ENCODE peak calls at places on chromosome 18, in four cellular contexts. One of them, this sample, is unnamed.

GRCh38 chr18:13425357-13426095 is 207.0 kb downstream of the LDLRAD4 start:
- DNase-seq in activated T-helper 1 cell treated with Interleukin-2 at 50 U/mL for 16 hours: no peak
- DNase-seq in Panc1: no peak
- DNase-seq in globus pallidus: no peak
- DNase-seq in this sample: peak

GRCh38 chr18:8208716-8209115 is 400.5 kb upstream of the RAB12 start:
- DNase-seq in activated T-helper 1 cell treated with Interleukin-2 at 50 U/mL for 16 hours: no peak
- DNase-seq in Panc1: no peak
- DNase-seq in globus pallidus: no peak
- DNase-seq in this sample: no peak

GRCh38 chr18:2905802-2906521 is 59.2 kb downstream of the EMILIN2 start:
- DNase-seq in globus pallidus: no peak
- DNase-seq in Panc1: no peak
- DNase-seq in activated T-helper 1 cell treated with Interleukin-2 at 50 U/mL for 16 hours: peak
- DNase-seq in this sample: no peak

GRCh38 chr18:59264651-59265245 is 8.5 kb downstream of the RAX start:
- DNase-seq in Panc1: no peak
- DNase-seq in globus pallidus: no peak
- DNase-seq in activated T-helper 1 cell treated with Interleukin-2 at 50 U/mL for 16 hours: no peak
- DNase-seq in this sample: no peak

GRCh38 chr18:58268849-58269248 is 224.8 kb downstream of the NEDD4L start:
- DNase-seq in globus pallidus: no peak
- DNase-seq in activated T-helper 1 cell treated with Interleukin-2 at 50 U/mL for 16 hours: no peak
- DNase-seq in Panc1: no peak
- DNase-seq in this sample: peak

GRCh38 chr18:21894619-21895367 is 154.2 kb downstream of the MIB1 start:
- DNase-seq in globus pallidus: no peak
- DNase-seq in Panc1: no peak
- DNase-seq in activated T-helper 1 cell treated with Interleukin-2 at 50 U/mL for 16 hours: no peak
- DNase-seq in this sample: no peak

GRCh38 chr18:37383036-37383788 is 182.4 kb downstream of the CELF4 start:
- DNase-seq in Panc1: no peak
- DNase-seq in activated T-helper 1 cell treated with Interleukin-2 at 50 U/mL for 16 hours: no peak
- DNase-seq in globus pallidus: no peak
- DNase-seq in this sample: no peak

GRCh38 chr18:42038936-42039335 is 83.9 kb downstream of the PIK3C3 start:
- DNase-seq in Panc1: no peak
- DNase-seq in globus pallidus: no peak
- DNase-seq in activated T-helper 1 cell treated with Interleukin-2 at 50 U/mL for 16 hours: no peak
- DNase-seq in this sample: no peak

GRCh38 chr18:44696892-44697291 is 16.2 kb downstream of the SETBP1 start:
- DNase-seq in globus pallidus: no peak
- DNase-seq in Panc1: no peak
- DNase-seq in activated T-helper 1 cell treated with Interleukin-2 at 50 U/mL for 16 hours: no peak
- DNase-seq in this sample: no peak

GRCh38 chr18:36672437-36673344 is 156.1 kb downstream of the TPGS2 start:
- DNase-seq in Panc1: no peak
- DNase-seq in activated T-helper 1 cell treated with Interleukin-2 at 50 U/mL for 16 hours: no peak
- DNase-seq in globus pallidus: no peak
- DNase-seq in this sample: peak

GRCh38 chr18:77223653-77224052 is 26.0 kb upstream of the GALR1 start:
- DNase-seq in Panc1: no peak
- DNase-seq in globus pallidus: no peak
- DNase-seq in activated T-helper 1 cell treated with Interleukin-2 at 50 U/mL for 16 hours: no peak
- DNase-seq in this sample: peak

GRCh38 chr18:5309888-5310470 is 14.5 kb upstream of the ZBTB14 start:
- DNase-seq in Panc1: no peak
- DNase-seq in globus pallidus: no peak
- DNase-seq in activated T-helper 1 cell treated with Interleukin-2 at 50 U/mL for 16 hours: no peak
- DNase-seq in this sample: no peak

GRCh38 chr18:23135679-23136325 is 517 bp downstream of the CABLES1 start:
- DNase-seq in globus pallidus: no peak
- DNase-seq in activated T-helper 1 cell treated with Interleukin-2 at 50 U/mL for 16 hours: no peak
- DNase-seq in Panc1: no peak
- DNase-seq in this sample: no peak

GRCh38 chr18:69689081-69689759 is 258.5 kb downstream of the CD226 start:
- DNase-seq in globus pallidus: no peak
- DNase-seq in activated T-helper 1 cell treated with Interleukin-2 at 50 U/mL for 16 hours: no peak
- DNase-seq in Panc1: no peak
- DNase-seq in this sample: no peak

This sample was measured in HTR-8/SVneo.